ENCODE peak calls at places on chromosome 18, in eight cellular contexts. V, G, A, Z, O, Q, U and X are unnamed samples.

GRCh38 chr18:60019463-60019840 is 119.7 kb downstream of the PMAIP1 start:
- DNase-seq in V (peak), G (no peak), A (no peak), Z (no peak), O (peak), Q (no peak), U (no peak), X (no peak)

GRCh38 chr18:9380571-9381390 is 46.2 kb downstream of the TWSG1 start:
- DNase-seq in V (peak), G (no peak), A (no peak), Z (peak), O (no peak), Q (no peak), U (no peak), X (no peak)

GRCh38 chr18:43620936-43621335 is 343.6 kb upstream of the SYT4 start:
- DNase-seq in V (peak), G (no peak), A (no peak), Z (peak), O (peak), Q (peak), U (no peak), X (no peak)

GRCh38 chr18:2857491-2858063 is 10.8 kb downstream of the EMILIN2 start:
- DNase-seq in V (peak), G (no peak), A (no peak), Z (no peak), O (no peak), Q (no peak), U (peak), X (no peak)

GRCh38 chr18:34531110-34531509 is 179.0 kb upstream of the DTNA start:
- DNase-seq in V (no peak), G (no peak), A (no peak), Z (no peak), O (no peak), Q (no peak), U (no peak), X (no peak)

GRCh38 chr18:48018806-48019295 is 88.4 kb upstream of the SMAD2 start:
- DNase-seq in V (no peak), G (no peak), A (no peak), Z (no peak), O (no peak), Q (no peak), U (no peak), X (no peak)

GRCh38 chr18:10147199-10147598 is 233.4 kb downstream of the VAPA start:
- DNase-seq in V (no peak), G (no peak), A (no peak), Z (no peak), O (no peak), Q (no peak), U (no peak), X (no peak)

GRCh38 chr18:8603663-8604520 is 5.3 kb upstream of the RAB12 start:
- DNase-seq in V (no peak), G (no peak), A (no peak), Z (no peak), O (no peak), Q (no peak), U (no peak), X (no peak)

GRCh38 chr18:62928316-62928715 is 213.0 kb downstream of the PHLPP1 start:
- DNase-seq in V (peak), G (no peak), A (no peak), Z (no peak), O (no peak), Q (no peak), U (no peak), X (no peak)

GRCh38 chr18:48017625-48018024 is 87.2 kb upstream of the SMAD2 start:
- DNase-seq in V (peak), G (no peak), A (no peak), Z (no peak), O (no peak), Q (no peak), U (no peak), X (no peak)

GRCh38 chr18:58024139-58024538 is 19.9 kb upstream of the NEDD4L start:
- DNase-seq in V (no peak), G (no peak), A (no peak), Z (no peak), O (no peak), Q (no peak), U (peak), X (no peak)

GRCh38 chr18:3211236-3211992 is 8.4 kb downstream of the MYOM1 start:
- DNase-seq in V (peak), G (no peak), A (no peak), Z (peak), O (no peak), Q (no peak), U (peak), X (no peak)

GRCh38 chr18:75531851-75532241 is 104.3 kb upstream of the SMIM21 start:
- DNase-seq in V (no peak), G (no peak), A (no peak), Z (no peak), O (no peak), Q (no peak), U (no peak), X (no peak)